ENCODE peak calls at places on chromosomes 1 and 21, in four cellular contexts. C is NB4, Q is AG09309, T is IMR-90. F is an unnamed sample.

GRCh38 chr1:54547601-54548388 is at the start of gene ACOT11:
- DNase-seq in C (no peak), Q (no peak), T (peak), F (peak)

GRCh38 chr21:45949928-45950739 is 31.4 kb upstream of the COL6A1 start:
- DNase-seq in C (no peak), Q (no peak), T (no peak), F (no peak)

GRCh38 chr1:9250336-9250585 is 15.7 kb downstream of the H6PD start:
- DNase-seq in C (no peak), Q (no peak), T (no peak), F (no peak)

GRCh38 chr1:224719716-224720115 is 103.6 kb downstream of the CNIH3 start:
- DNase-seq in C (no peak), Q (no peak), T (no peak), F (no peak)

GRCh38 chr1:68112835-68113243 is 62.4 kb upstream of the DIRAS3 start:
- DNase-seq in C (no peak), Q (no peak), T (peak), F (no peak)

GRCh38 chr1:93219443-93219842 is 38.9 kb downstream of the CCDC18 start:
- DNase-seq in C (peak), Q (no peak), T (no peak), F (peak)

GRCh38 chr1:9413143-9413876 is 120.6 kb downstream of the SPSB1 start:
- DNase-seq in C (peak), Q (peak), T (peak), F (peak)

GRCh38 chr1:23384312-23385058 is 14.8 kb upstream of the ZNF436 start:
- DNase-seq in C (no peak), Q (no peak), T (peak), F (no peak)

GRCh38 chr1:151371744-151372410 is 628 bp downstream of the SELENBP1 start:
- DNase-seq in C (no peak), Q (no peak), T (peak), F (peak)

GRCh38 chr1:77220687-77221463 is 1.6 kb upstream of the PIGK start:
- DNase-seq in C (peak), Q (peak), T (peak), F (no peak)

GRCh38 chr1:36888811-36889477 is 145.4 kb downstream of the GRIK3 start:
- DNase-seq in C (no peak), Q (no peak), T (no peak), F (no peak)

GRCh38 chr21:46185717-46186116 is 1.5 kb upstream of the SPATC1L start:
- DNase-seq in C (no peak), Q (no peak), T (no peak), F (no peak)

GRCh38 chr1:220353229-220354012 is 81.2 kb upstream of the RAB3GAP2 start:
- DNase-seq in C (peak), Q (no peak), T (no peak), F (no peak)
- TF ChIP-seq CTCF in C (no peak), Q (no peak), T (no peak), F (no peak)

GRCh38 chr1:190000365-190000872 is 477.2 kb downstream of the BRINP3 start:
- DNase-seq in C (no peak), Q (no peak), T (peak), F (no peak)

DNA sequence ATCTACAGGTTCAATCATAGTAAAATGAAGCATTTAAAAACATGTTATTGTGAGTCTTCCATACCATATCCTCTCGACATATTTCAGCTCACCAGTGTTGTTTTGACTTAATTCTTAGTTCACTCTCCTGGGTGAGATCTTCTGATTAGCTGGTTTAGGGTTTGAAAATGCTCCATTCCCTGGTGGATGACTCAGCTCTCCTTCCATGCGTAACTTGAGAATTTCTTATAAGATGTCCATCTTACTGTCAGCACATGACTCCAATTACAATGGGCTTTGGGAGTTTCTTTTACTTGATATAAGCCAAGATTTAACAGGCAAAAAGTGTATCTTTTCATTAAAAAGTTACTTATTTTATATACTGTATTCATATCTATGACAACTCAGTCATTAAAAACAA is 476.5 kb downstream of the BRINP3 start:
- DNase-seq in C (no peak), Q (no peak), T (peak), F (no peak)
- TF ChIP-seq CTCF in C (no peak), Q (no peak), T (no peak), F (no peak)

DNA sequence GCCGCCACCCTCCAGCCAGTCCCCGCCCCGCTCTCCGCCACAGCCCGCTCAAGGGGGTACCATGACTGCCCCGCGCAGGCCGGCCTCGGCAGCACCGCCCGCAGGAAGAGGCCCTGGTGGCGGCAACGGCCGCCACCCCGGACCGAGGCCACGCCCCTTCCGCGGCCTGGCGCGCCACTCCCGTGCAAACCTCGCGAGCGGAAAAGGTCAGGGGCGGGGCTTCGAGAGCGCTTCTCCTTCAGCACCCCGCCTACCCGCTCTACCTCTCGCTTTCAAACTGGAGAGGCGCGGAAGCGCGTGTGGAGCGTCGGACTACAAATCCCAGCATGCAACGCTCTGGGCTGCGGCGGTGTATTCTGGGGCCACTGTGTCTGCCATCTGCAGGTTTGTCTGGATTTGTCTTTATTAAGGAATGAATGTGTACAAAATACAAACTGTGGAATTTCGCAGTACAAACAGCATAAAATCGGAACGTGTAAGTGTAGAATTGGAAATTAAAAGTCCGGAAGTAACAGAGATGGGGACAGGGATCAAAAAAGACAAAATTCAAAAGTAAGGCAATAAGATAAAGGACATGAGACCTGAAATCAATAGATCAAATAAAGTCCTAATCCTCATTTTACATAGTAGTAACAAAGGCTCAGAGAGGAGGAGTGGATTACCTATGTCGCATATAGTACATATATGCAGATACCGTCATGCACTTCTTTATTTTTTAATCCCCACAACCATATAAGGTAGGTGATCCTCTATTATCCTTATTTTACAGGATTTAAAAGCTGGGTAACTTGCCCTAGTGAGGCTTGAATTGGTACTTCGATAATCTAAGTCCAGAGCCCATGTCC is 464 bp upstream of the ADSS2 start:
- DNase-seq in C (peak), Q (peak), T (peak), F (peak)
- TF ChIP-seq CTCF in C (peak), Q (peak), T (peak), F (no peak)

GRCh38 chr1:11592752-11593151 is 61.5 kb downstream of the FBXO2 start:
- DNase-seq in C (peak), Q (no peak), T (no peak), F (no peak)
- TF ChIP-seq CTCF in C (no peak), Q (no peak), T (no peak), F (no peak)

GRCh38 chr1:4422496-4423289 is 231.7 kb upstream of the AJAP1 start:
- DNase-seq in C (no peak), Q (no peak), T (no peak), F (no peak)
- TF ChIP-seq CTCF in C (no peak), Q (no peak), T (no peak), F (no peak)

GRCh38 chr1:89911186-89911976 is 83.5 kb upstream of the ZNF326 start:
- DNase-seq in C (no peak), Q (no peak), T (peak), F (no peak)
- TF ChIP-seq CTCF in C (no peak), Q (no peak), T (no peak), F (no peak)

GRCh38 chr1:44605904-44606615 is 68.2 kb downstream of the TMEM53 start:
- DNase-seq in C (no peak), Q (no peak), T (no peak), F (no peak)
- TF ChIP-seq CTCF in C (no peak), Q (no peak), T (no peak), F (no peak)

F was measured in HL-60.